ENCODE peak calls at places on chromosomes 16 and 17, in five cellular contexts. L is upper lobe of left lung, H is WERI-Rb-1, Z is SJSA1, Q is colonic mucosa. U is an unnamed sample.

GRCh38 chr17:726331-726919 is 6.0 kb upstream of the TLCD3A start:
- DNase-seq in Q (peak; percentile 49), L (peak; percentile 33), Z (no peak), H (peak; percentile 28), U (no peak)

GRCh38 chr17:4950757-4951204 is at the start of gene ENO3:
- DNase-seq in Z (no peak), L (no peak), H (peak; percentile 78), Q (peak; percentile 48), U (no peak)

GRCh38 chr16:18802755-18803218 is 1.4 kb upstream of the ARL6IP1 start:
- DNase-seq in L (no peak), Z (no peak), H (no peak), Q (no peak), U (no peak)

GRCh38 chr17:73342549-73343167 is 30.9 kb upstream of the CDC42EP4 start:
- DNase-seq in Q (no peak), Z (peak; percentile 96), L (no peak), H (peak; percentile 53), U (no peak)

GRCh38 chr16:16164244-16164643 is 59.0 kb downstream of the ABCC6 start:
- DNase-seq in L (no peak), Q (no peak), H (no peak), Z (no peak), U (no peak)

GRCh38 chr17:67069591-67070136 is 25.3 kb downstream of the CACNG1 start:
- DNase-seq in H (no peak), Z (no peak), L (no peak), Q (no peak), U (no peak)

GRCh38 chr17:78910885-78911284 is 7.9 kb upstream of the CEP295NL start:
- DNase-seq in L (peak; percentile 71), Q (no peak), H (no peak), Z (no peak), U (no peak)

GRCh38 chr16:1612320-1613111 is at the start of gene CRAMP1:
- DNase-seq in Z (peak; percentile 42), Q (peak; percentile 29), L (no peak), H (peak; percentile 11), U (no peak)

GRCh38 chr17:78133971-78134898 is 3.7 kb downstream of the TMC8 start:
- DNase-seq in L (peak; percentile 85), H (peak; percentile 89), Z (no peak), Q (peak; percentile 79), U (peak; percentile 62)

GRCh38 chr17:70976447-70976846 is 807.1 kb downstream of the KCNJ2 start:
- DNase-seq in Z (no peak), L (no peak), Q (no peak), H (no peak), U (no peak)
- H3K9me3 ChIP-seq in Z (peaks cover 6% of the 10 kb centered on the region), L (no peaks in the 10 kb centered on the region), Q (no peaks in the 10 kb centered on the region), H (no peaks in the 10 kb centered on the region), U (no peaks in the 10 kb centered on the region)

GRCh38 chr16:75181630-75182029 is 25.3 kb downstream of the CTRB2 start:
- DNase-seq in H (no peak), L (no peak), Q (no peak), Z (no peak), U (no peak)
- H3K9me3 ChIP-seq in H (peaks cover 3% of the 10 kb centered on the region), L (peaks cover 4% of the 10 kb centered on the region), Q (peaks cover 4% of the 10 kb centered on the region), Z (no peaks in the 10 kb centered on the region), U (no peaks in the 10 kb centered on the region)

DNA sequence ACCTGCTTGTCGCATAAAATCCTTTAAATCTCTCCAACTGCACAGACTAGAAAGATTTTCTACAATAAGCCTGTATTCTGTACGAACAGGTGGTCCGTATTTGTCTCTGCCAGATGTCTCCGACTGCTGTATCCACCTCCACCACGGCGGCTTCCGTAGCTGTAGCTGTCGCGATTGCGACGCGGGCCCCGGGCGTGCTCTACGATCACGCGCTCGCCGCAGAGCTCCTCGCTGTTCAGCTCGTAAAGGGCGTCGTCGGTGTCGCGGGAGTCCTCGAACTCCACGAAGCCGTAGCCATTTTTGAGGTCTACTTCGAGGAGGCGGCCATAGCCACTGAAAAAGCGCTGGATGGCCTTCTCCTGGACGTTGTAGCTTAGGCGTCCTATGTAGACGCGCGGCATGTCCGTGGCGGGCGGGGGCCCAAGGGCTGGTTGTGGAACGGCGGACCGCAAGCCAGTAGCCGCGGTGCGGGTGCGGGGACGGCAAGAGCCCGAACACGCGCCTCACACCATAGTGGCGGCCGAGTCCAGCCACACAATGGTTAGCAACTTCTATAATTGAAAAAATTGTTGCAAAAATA is 36.1 kb downstream of the ZNF624 start:
- DNase-seq in H (no peak), Z (no peak), L (no peak), Q (no peak), U (no peak)
- H3K9me3 ChIP-seq in H (peaks cover 24% of the 10 kb centered on the region), Z (peaks cover 17% of the 10 kb centered on the region), L (peaks cover 56% of the 10 kb centered on the region), Q (peaks cover 8% of the 10 kb centered on the region), U (peaks cover 19% of the 10 kb centered on the region)

DNA sequence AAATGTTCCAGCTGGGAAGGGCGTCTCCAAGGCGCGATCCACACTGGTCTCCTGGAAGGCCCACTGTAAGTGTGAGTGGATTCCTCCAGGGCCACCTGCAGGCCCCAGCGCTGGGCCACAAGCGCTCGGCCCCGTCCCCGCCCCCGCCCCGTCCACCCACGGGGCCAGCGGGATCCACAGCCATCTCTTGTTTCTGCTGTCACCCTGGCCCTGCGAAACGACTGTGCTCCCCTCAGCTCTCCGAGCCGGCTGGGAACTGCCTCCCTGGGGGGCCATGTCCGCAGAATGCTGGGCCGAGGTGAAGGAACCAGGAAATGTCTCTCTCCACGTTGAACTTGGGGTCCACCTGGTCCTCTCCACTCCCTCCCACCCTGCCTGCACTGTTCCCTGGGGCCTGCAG is 1955.2 kb downstream of the TP53TG3F start:
- DNase-seq in H (no peak), Z (no peak), L (no peak), Q (no peak), U (no peak)
- H3K9me3 ChIP-seq in H (peaks cover 5% of the 10 kb centered on the region), Z (no peaks in the 10 kb centered on the region), L (no peaks in the 10 kb centered on the region), Q (no peaks in the 10 kb centered on the region), U (no peaks in the 10 kb centered on the region)

GRCh38 chr16:31853300-31853699 is 20.3 kb upstream of the ZNF267 start:
- DNase-seq in Z (no peak), Q (no peak), L (no peak), H (no peak), U (no peak)
- H3K9me3 ChIP-seq in Z (peaks cover 2% of the 10 kb centered on the region), Q (no peaks in the 10 kb centered on the region), L (peaks cover 14% of the 10 kb centered on the region), H (peaks cover 10% of the 10 kb centered on the region), U (no peaks in the 10 kb centered on the region)

DNA sequence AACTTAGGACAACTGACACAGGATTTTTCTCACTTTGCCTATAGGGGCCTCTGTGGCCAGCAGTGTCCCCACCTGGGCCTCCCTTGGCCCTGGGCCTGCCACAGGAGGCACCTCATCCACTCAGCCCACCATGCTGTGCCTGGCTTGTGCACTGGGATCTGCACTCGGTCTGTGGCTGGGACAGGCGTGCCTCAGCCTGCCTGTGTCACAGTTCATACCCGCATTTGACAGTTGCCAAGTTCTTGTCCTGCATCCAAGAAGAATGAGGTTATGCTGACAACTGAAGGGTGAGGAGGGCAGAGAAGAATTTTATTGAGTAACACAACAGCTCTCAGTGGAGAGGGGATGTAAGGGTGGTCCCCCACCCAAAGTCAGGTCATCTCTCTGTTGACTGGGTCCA is 36.0 kb downstream of the ZFP90 start:
- DNase-seq in Z (no peak), Q (no peak), L (no peak), H (no peak), U (no peak)
- H3K9me3 ChIP-seq in Z (peaks cover 30% of the 10 kb centered on the region), Q (peaks cover 7% of the 10 kb centered on the region), L (peaks cover 53% of the 10 kb centered on the region), H (peaks cover 21% of the 10 kb centered on the region), U (peaks cover 29% of the 10 kb centered on the region)

GRCh38 chr16:3292604-3293003 is 9.3 kb downstream of the ZNF263 start:
- DNase-seq in H (no peak), L (no peak), Z (no peak), Q (no peak), U (no peak)
- H3K9me3 ChIP-seq in H (peaks cover 6% of the 10 kb centered on the region), L (peaks cover 65% of the 10 kb centered on the region), Z (peaks cover 64% of the 10 kb centered on the region), Q (peaks cover 26% of the 10 kb centered on the region), U (peaks cover 28% of the 10 kb centered on the region)